ENCODE peak calls at places on chromosomes 16 and 17, in seven cellular contexts. L, A, U, K, R, G and J are unnamed samples.
A peak's percentile ranks its signal among the peaks of the same experiment; 100 is the strongest.

GRCh38 chr16:1944612-1945199 is 1.7 kb upstream of the MSRB1 start:
- DNase-seq in L (no peak), A (no peak), U (no peak), K (no peak), R (no peak), G (no peak), J (no peak)

GRCh38 chr16:86566966-86567700 is 504 bp downstream of the FOXC2 start:
- DNase-seq in L (no peak), A (peak; percentile 77), U (no peak), K (no peak), R (no peak), G (no peak), J (no peak)

GRCh38 chr16:81826523-81826922 is 47.4 kb downstream of the PLCG2 start:
- DNase-seq in L (no peak), A (no peak), U (no peak), K (no peak), R (no peak), G (no peak), J (no peak)

GRCh38 chr16:14196539-14196938 is 125.4 kb downstream of the MRTFB start:
- DNase-seq in L (peak; percentile 12), A (no peak), U (no peak), K (no peak), R (no peak), G (no peak), J (no peak)

GRCh38 chr17:58763263-58763662 is 7.6 kb downstream of the PPM1E start:
- DNase-seq in L (no peak), A (no peak), U (no peak), K (no peak), R (no peak), G (no peak), J (no peak)

GRCh38 chr17:40552806-40553693 is 12.2 kb downstream of the CCR7 start:
- DNase-seq in L (no peak), A (no peak), U (no peak), K (no peak), R (no peak), G (no peak), J (no peak)

GRCh38 chr16:55470533-55471371 is 8.2 kb upstream of the MMP2 start:
- DNase-seq in L (no peak), A (no peak), U (no peak), K (peak; percentile 58), R (no peak), G (no peak), J (no peak)

GRCh38 chr17:73643012-73643845 is 1.0 kb downstream of the SDK2 start:
- DNase-seq in L (peak; percentile 85), A (peak; percentile 67), U (no peak), K (peak; percentile 33), R (no peak), G (no peak), J (no peak)

GRCh38 chr17:29162909-29163341 is 17.3 kb downstream of the MYO18A start:
- DNase-seq in L (no peak), A (no peak), U (no peak), K (no peak), R (no peak), G (peak; percentile 93), J (no peak)

GRCh38 chr16:68200120-68200783 is 35.7 kb downstream of the ESRP2 start:
- DNase-seq in L (no peak), A (no peak), U (no peak), K (no peak), R (no peak), G (no peak), J (no peak)

GRCh38 chr17:75975757-75976174 is 3.2 kb downstream of the ACOX1 start:
- DNase-seq in L (no peak), A (no peak), U (no peak), K (no peak), R (no peak), G (no peak), J (no peak)

GRCh38 chr16:53756329-53756996 is 52.5 kb downstream of the FTO start:
- DNase-seq in L (no peak), A (no peak), U (no peak), K (no peak), R (peak; percentile 87), G (no peak), J (no peak)

GRCh38 chr16:70746708-70747424 is 54.1 kb downstream of the VAC14 start:
- DNase-seq in L (no peak), A (no peak), U (no peak), K (peak; percentile 93), R (peak; percentile 99), G (peak; percentile 88), J (peak; percentile 75)

GRCh38 chr16:82651921-82652601 is 25.3 kb downstream of the CDH13 start:
- DNase-seq in L (no peak), A (no peak), U (peak; percentile 74), K (no peak), R (no peak), G (no peak), J (no peak)

GRCh38 chr17:83126275-83126930 is 47.0 kb downstream of the METRNL start:
- DNase-seq in L (no peak), A (no peak), U (no peak), K (no peak), R (no peak), G (peak; percentile 37), J (no peak)

GRCh38 chr16:6146874-6147425 is 1049.4 kb upstream of the EEF2KMT start:
- DNase-seq in L (no peak), A (peak; percentile 75), U (no peak), K (no peak), R (no peak), G (no peak), J (no peak)

GRCh38 chr17:77329741-77330531 is 189.2 kb downstream of the SEC14L1 start:
- DNase-seq in L (no peak), A (no peak), U (no peak), K (no peak), R (no peak), G (no peak), J (no peak)

GRCh38 chr17:78375401-78376079 is 2.9 kb upstream of the PGS1 start:
- DNase-seq in L (no peak), A (no peak), U (no peak), K (no peak), R (peak; percentile 89), G (no peak), J (no peak)

GRCh38 chr17:78376161-78376560 is 2.3 kb upstream of the PGS1 start:
- DNase-seq in L (no peak), A (no peak), U (no peak), K (no peak), R (no peak), G (no peak), J (no peak)

GRCh38 chr17:78372811-78373210 is 5.6 kb upstream of the PGS1 start:
- DNase-seq in L (no peak), A (no peak), U (no peak), K (peak; percentile 47), R (no peak), G (no peak), J (no peak)

GRCh38 chr17:78374189-78374588 is 4.3 kb upstream of the PGS1 start:
- DNase-seq in L (no peak), A (no peak), U (no peak), K (peak; percentile 82), R (no peak), G (peak; percentile 14), J (no peak)

DNA sequence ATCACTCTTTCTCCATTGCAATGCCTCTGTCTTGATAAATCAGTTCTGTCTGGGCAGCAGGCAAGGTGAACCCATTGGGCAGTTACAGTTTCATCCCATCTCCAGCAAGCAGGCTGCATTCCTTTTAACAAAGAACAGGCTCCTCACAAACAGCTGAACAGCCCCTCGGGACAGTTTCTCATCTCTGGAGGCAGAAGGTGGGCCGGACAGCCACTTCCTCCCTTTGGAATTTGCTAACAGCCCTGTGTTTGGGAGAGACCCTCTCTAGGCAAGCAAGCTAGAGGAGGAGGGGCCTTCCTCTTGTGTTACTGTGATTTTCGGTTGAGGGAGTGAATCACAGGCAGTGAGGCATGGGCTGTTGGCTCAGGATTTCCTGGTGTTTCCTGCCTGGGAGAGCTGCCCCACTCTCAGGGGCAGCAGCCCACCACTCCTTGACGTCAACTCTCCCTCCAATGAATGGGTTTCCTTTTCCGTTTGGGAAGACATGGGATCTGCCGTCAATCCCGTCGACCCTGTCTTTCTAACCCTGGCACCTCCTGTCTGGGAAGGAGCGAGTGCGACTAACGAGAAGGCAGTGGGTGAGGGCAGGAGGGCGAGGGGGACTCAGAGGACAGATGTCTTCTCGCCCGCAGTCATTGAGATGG is 3.7 kb upstream of the PGS1 start:
- DNase-seq in L (no peak), A (peak; percentile 73), U (no peak), K (no peak), R (no peak), G (no peak), J (no peak)
- TF ChIP-seq JUND in L (peak; percentile 51), A (no peak), U (no peak), K (no peak), R (no peak), G (no peak), J (no peak)

GRCh38 chr17:34725008-34725407 is 145.6 kb downstream of the TMEM132E start:
- DNase-seq in L (no peak), A (no peak), U (no peak), K (no peak), R (no peak), G (no peak), J (no peak)

GRCh38 chr17:34719569-34719968 is 140.2 kb downstream of the TMEM132E start:
- DNase-seq in L (no peak), A (no peak), U (no peak), K (no peak), R (no peak), G (no peak), J (no peak)

GRCh38 chr17:34723875-34724274 is 144.5 kb downstream of the TMEM132E start:
- DNase-seq in L (no peak), A (no peak), U (no peak), K (no peak), R (no peak), G (no peak), J (no peak)

GRCh38 chr17:34720760-34721159 is 141.4 kb downstream of the TMEM132E start:
- DNase-seq in L (no peak), A (no peak), U (no peak), K (no peak), R (no peak), G (no peak), J (peak; percentile 44)

DNA sequence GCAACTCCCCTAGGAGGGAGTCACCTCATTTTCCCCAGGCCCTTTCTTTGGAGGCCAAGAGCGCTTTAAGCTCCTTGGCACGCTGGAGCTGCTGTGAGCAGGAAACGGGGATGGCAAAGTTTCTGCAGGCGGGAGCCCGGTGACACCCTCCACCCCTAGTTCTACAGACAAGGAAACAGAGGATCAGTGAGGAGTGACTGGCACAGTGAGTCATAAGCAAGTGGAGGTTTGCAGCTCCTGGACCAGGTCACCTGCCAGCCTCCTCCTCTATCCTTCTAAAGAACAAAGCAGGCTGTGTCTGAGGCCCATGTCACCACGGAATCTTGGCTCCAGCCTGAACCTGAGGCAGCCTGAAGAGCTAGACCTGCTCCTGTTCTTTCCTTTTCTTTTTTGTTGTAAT is 141.9 kb downstream of the TMEM132E start:
- DNase-seq in L (no peak), A (no peak), U (no peak), K (no peak), R (no peak), G (no peak), J (peak; percentile 27)
- TF ChIP-seq JUND in L (no peak), A (no peak), U (no peak), K (no peak), R (no peak), G (no peak), J (peak; percentile 39)

GRCh38 chr17:21105081-21105480 is 21.7 kb upstream of the DHRS7B start:
- DNase-seq in L (no peak), A (no peak), U (no peak), K (no peak), R (no peak), G (no peak), J (no peak)
- TF ChIP-seq JUND in L (no peak), A (no peak), U (no peak), K (no peak), R (no peak), G (no peak), J (no peak)

GRCh38 chr17:62692721-62693431 is 65.4 kb downstream of the MRC2 start:
- DNase-seq in L (peak; percentile 82), A (peak; percentile 77), U (no peak), K (peak; percentile 46), R (peak; percentile 24), G (peak; percentile 92), J (no peak)
- TF ChIP-seq JUND in L (no peak), A (no peak), U (no peak), K (no peak), R (no peak), G (no peak), J (no peak)